ENCODE peak calls at places on chromosome 19, in four cellular contexts. Y is GM12878, O is gastrocnemius medialis, P is right lobe of liver. L is an unnamed sample.

GRCh38 chr19:11208526-11209471 is 11.5 kb upstream of the KANK2 start:
- DNase-seq in Y (no peak), O (no peak), P (no peak), L (no peak)

GRCh38 chr19:33191501-33191900 is 2.6 kb upstream of the LRP3 start:
- DNase-seq in Y (no peak), O (no peak), P (peak; percentile 5), L (no peak)

GRCh38 chr19:4066682-4067395 is at the start of gene ZBTB7A:
- DNase-seq in Y (no peak), O (peak; percentile 81), P (peak; percentile 81), L (peak; percentile 89)

GRCh38 chr19:42198676-42199439 is 18.6 kb downstream of the DEDD2 start:
- DNase-seq in Y (peak; percentile 53), O (no peak), P (no peak), L (no peak)

GRCh38 chr19:11872624-11873023 is 15.0 kb upstream of the ZNF69 start:
- DNase-seq in Y (no peak), O (no peak), P (no peak), L (no peak)

GRCh38 chr19:42468273-42468796 is 25.6 kb upstream of the CXCL17 start:
- DNase-seq in Y (no peak), O (no peak), P (no peak), L (no peak)

GRCh38 chr19:51365211-51366049 is 758 bp downstream of the ETFB start:
- DNase-seq in Y (no peak), O (peak; percentile 32), P (peak; percentile 57), L (no peak)

GRCh38 chr19:53906211-53907192 is 2.6 kb upstream of the CACNG7 start:
- DNase-seq in Y (no peak), O (no peak), P (peak; percentile 57), L (no peak)

GRCh38 chr19:29285187-29285687 is 72.3 kb upstream of the UQCRFS1 start:
- DNase-seq in Y (no peak), O (no peak), P (no peak), L (no peak)

GRCh38 chr19:53824134-53824611 is at the start of gene NLRP12:
- DNase-seq in Y (no peak), O (no peak), P (peak; percentile 39), L (peak; percentile 21)

GRCh38 chr19:14383898-14384669 is 2.8 kb downstream of the ADGRE5 start:
- DNase-seq in Y (no peak), O (peak; percentile 27), P (no peak), L (no peak)

GRCh38 chr19:3523361-3524074 is 15.5 kb upstream of the TEKTIP1 start:
- DNase-seq in Y (no peak), O (no peak), P (no peak), L (no peak)

GRCh38 chr19:9406798-9407352 is 28.5 kb downstream of the ZNF266 start:
- DNase-seq in Y (no peak), O (peak; percentile 28), P (peak; percentile 37), L (no peak)

GRCh38 chr19:12994701-12995595 is at the start of gene NFIX:
- DNase-seq in Y (no peak), O (no peak), P (peak; percentile 75), L (peak; percentile 95)
- H3K4me3 ChIP-seq in Y (peak within 1 kb of the TSS; percentile 18), O (peak within 1 kb of the TSS; percentile 81), P (peak within 1 kb of the TSS; percentile 66), L (peak within 1 kb of the TSS; percentile 60)

GRCh38 chr19:1172353-1173159 is 1.5 kb downstream of the SBNO2 start:
- DNase-seq in Y (no peak), O (peak; percentile 58), P (peak; percentile 84), L (peak; percentile 93)
- TF ChIP-seq POLR2A in Y (no peak), O (peak; percentile 35), P (peak; percentile 70), L (no peak)

DNA sequence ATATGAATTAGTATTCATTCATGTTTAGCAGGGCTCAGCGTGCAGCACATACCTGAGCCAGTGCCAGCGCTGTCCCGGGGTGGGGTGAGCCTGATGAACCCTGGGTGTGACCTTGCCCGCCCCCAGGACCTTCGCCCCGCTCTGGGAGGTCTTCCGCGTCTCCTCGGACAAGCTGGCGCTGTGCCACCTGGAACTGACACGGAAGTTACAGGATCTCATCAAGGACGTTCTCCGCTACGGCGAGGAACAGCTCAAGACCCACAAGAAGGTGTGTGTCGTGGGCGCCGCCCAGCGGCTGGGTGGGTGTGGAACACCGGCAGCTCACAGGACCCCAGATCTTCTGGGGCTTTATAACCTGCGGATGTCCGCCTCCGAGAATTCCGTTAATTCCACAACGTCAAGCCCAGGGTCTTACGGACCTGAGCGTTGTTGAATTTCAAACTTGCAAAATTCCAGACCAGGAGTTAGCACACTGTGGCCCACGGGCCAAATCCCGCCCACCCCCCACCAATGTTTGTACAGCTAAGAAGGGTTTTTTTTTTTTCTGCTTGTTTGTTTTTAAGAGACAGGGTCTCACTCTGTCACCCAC is 15.4 kb downstream of the FCHO1 start:
- DNase-seq in Y (no peak), O (peak; percentile 16), P (peak; percentile 84), L (peak; percentile 63)
- H3K4me3 ChIP-seq in Y (no peak overlapping the region), O (no peak overlapping the region), P (no peak overlapping the region), L (no peak overlapping the region)

GRCh38 chr19:57632987-57633831 is at the start of gene ZNF211:
- DNase-seq in Y (peak; percentile 82), O (peak; percentile 82), P (peak; percentile 88), L (peak; percentile 89)
- TF ChIP-seq POLR2A in Y (peak; percentile 82), O (no peak), P (no peak), L (no peak)

GRCh38 chr19:44752816-44753618 is 4.5 kb downstream of the BCL3 start:
- DNase-seq in Y (peak; percentile 94), O (peak; percentile 79), P (peak; percentile 95), L (peak; percentile 98)
- H3K4me3 ChIP-seq in Y (peak overlapping the region; percentile 98), O (peak overlapping the region; percentile 48), P (peak overlapping the region; percentile 55), L (no peak overlapping the region)

DNA sequence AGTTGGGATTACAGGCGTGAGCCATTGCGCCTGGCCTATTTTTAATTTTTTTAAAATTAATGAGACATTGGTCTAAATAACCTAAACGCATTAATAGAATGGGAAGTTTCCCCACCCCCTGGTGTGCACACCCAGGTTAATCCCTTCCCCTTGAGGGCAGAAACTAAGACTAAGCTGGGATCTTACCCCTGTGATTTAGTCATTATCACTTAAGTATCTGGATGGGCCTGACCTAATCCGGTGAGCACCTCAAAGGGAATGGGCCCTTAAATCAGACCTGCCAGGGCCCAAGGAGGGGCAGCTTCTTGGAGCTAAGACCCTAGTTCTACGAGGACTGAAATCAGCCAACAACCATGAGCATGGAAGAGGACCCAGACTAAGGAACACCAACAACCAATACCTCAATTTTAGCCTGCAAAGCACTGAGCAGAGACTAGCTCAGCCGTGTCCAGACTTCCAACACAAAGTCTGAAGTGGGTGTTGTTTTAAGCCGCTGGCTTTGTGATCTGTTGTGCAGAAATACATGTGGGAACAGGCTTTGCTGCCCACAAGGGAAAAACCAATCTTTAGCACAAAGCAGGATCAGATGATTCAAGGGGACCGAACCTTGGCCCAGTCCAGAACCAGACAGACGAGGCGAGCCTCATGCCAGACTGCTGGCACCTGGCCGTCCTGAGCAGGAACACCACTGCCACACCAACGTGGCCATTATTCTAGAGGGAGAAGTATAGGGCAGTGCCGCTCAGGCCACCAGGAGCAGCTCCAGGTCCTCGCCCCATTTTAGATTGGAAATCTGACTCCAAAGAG is 7.1 kb downstream of the UBE2S start:
- DNase-seq in Y (no peak), O (no peak), P (no peak), L (no peak)
- TF ChIP-seq POLR2A in Y (peak; percentile 21), O (no peak), P (no peak), L (no peak)